ENCODE peak calls at places on chromosomes 5 and 9, in four cellular contexts. L, Y, I and N are unnamed samples.

GRCh38 chr5:98639258-98639657 is 134.2 kb upstream of the RGMB start:
- DNase-seq in Y (no peak), I (no peak), L (no peak), N (no peak)

GRCh38 chr5:174409971-174410370 is 314.4 kb upstream of the MSX2 start:
- DNase-seq in Y (no peak), I (no peak), L (no peak), N (no peak)

GRCh38 chr5:142590451-142591240 is 95.2 kb downstream of the FGF1 start:
- DNase-seq in I (no peak), Y (no peak), L (no peak), N (no peak)

GRCh38 chr5:152595327-152595890 is 190.3 kb upstream of the NMUR2 start:
- DNase-seq in Y (no peak), L (no peak), I (no peak), N (no peak)

GRCh38 chr9:20618361-20618799 is 3.9 kb downstream of the MLLT3 start:
- DNase-seq in I (peak), Y (no peak), L (peak), N (no peak)

GRCh38 chr5:109748545-109748944 is 58.8 kb downstream of the MAN2A1 start:
- DNase-seq in Y (no peak), I (peak), L (no peak), N (no peak)

GRCh38 chr5:144101616-144102015 is 68.8 kb downstream of the YIPF5 start:
- DNase-seq in I (no peak), Y (no peak), L (no peak), N (no peak)

GRCh38 chr5:149827501-149827990 is 97.4 kb downstream of the PPARGC1B start:
- DNase-seq in L (no peak), I (no peak), Y (no peak), N (no peak)

GRCh38 chr9:133792721-133793470 is 54.7 kb upstream of the SARDH start:
- DNase-seq in Y (peak), I (peak), L (peak), N (no peak)

GRCh38 chr9:129383005-129383414 is 204.9 kb upstream of the IER5L start:
- DNase-seq in I (no peak), L (no peak), Y (peak), N (no peak)

GRCh38 chr9:93567271-93567959 is 9.0 kb upstream of the PHF2 start:
- DNase-seq in L (no peak), Y (no peak), I (no peak), N (no peak)

GRCh38 chr5:92634883-92635282 is 946.1 kb downstream of the NR2F1-AS1 start:
- DNase-seq in Y (no peak), I (no peak), L (no peak), N (no peak)

GRCh38 chr5:107247427-107247826 is 423.3 kb downstream of the EFNA5 start:
- DNase-seq in Y (no peak), I (no peak), L (no peak), N (no peak)

GRCh38 chr5:96655085-96655484 is 7.1 kb upstream of the CAST start:
- DNase-seq in Y (no peak), L (no peak), I (no peak), N (no peak)
- H3K4me2 ChIP-seq in Y (peak), L (peak), I (no peak), N (no peak)

DNA sequence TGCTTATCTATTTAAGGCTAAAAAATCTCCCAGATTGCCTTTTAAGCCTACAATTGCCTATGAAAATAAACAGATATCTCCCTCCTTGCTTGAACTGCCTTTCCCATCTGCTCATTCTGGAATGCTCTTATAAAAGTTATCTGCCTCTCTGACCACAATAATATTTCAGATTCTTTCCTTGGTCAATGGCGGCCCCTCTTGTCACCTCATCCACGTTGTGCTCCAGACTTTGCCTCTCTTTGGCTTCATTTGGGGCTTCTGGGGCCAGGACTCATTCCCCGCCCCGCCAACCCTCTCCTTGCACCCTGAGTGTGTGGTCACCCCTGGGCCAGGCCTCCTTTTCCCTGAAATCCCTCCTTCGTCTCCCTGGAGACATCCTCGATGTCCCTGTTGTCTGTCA is 110.0 kb upstream of the RPS23 start:
- DNase-seq in I (no peak), L (no peak), Y (no peak), N (no peak)
- TF ChIP-seq PBX3 in I (no peak), L (no peak), Y (peak), N (no peak)

DNA sequence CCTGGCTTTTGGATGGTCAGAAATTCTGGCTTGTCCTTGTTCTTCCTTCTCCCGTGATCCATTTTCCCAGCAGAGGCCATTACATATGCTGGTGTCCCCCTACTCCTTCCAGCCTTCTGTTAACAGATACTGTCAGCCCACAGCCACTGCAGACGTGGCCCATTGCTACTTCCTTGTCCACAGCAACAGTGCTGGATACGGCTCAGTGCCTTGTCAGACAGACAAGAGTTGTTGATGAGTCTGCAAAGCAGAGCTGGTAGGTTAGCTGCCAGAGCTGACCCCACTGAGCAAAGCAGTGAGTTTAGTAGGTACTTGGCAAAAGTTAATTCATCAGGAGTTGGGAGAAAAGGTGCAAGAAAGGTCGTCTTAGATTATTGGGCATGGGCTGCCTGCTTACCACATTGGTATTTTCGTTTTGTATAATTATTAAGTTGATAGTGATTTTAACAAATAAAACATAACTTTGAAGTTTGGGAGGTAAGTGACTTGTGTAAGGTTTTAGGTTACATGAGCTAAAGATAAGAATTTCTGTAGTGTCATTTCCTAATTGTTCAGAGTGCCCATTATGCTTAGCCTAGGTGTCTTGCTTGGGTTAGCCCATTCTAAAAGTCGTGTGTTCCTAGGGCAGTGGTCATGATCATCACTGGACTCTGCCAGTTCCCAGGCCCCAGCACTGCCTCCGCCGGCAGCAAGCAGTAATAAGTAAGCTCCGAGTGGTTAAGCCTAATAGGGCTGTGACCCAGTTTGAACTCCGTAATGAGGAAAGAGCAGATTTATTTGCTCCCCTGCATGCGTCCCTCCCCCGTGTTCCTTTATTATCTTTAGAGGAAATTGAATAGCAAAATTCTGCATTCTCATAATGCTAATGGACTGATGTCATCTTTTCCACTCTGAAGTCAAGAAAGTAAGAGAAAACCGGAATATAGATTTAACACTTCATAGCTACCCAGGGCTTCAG is 292.0 kb downstream of the FANCC start:
- DNase-seq in Y (peak), L (no peak), I (peak), N (no peak)
- H3K4me2 ChIP-seq in Y (peak), L (peak), I (peak), N (no peak)

GRCh38 chr9:68877219-68877618 is 136.7 kb downstream of the PRKACG start:
- DNase-seq in Y (no peak), I (no peak), L (no peak), N (no peak)

GRCh38 chr9:68873179-68873578 is 140.7 kb downstream of the PRKACG start:
- DNase-seq in L (no peak), Y (no peak), I (no peak), N (no peak)

GRCh38 chr9:68872026-68872501 is 141.8 kb downstream of the PRKACG start:
- DNase-seq in L (no peak), Y (no peak), I (no peak), N (no peak)

GRCh38 chr9:68878450-68878849 is 135.5 kb downstream of the PRKACG start:
- DNase-seq in I (no peak), L (no peak), Y (no peak), N (no peak)

DNA sequence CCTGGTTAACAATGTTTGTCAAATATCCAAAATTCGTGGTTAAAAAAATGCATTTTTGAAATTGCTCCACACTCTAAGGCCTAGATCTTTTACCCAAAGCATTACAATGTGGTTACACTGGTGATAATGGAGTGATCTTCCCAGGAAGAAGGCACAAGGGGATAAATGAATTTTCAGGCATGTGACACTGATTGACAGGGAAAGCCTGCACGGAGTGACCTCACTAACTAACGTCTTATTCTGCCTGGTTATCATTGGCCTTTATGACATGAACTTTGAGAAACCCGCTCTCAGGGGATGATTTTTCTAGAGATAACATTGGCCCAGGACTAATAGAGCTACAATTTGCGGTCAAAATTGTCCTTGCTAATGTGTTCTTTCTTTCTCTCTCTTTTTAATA is 137.6 kb downstream of the PRKACG start:
- DNase-seq in Y (no peak), L (no peak), I (no peak), N (no peak)
- TF ChIP-seq PBX3 in Y (no peak), L (no peak), I (no peak), N (no peak)

GRCh38 chr5:176597417-176598389 is 12.3 kb downstream of the GPRIN1 start:
- DNase-seq in I (no peak), Y (no peak), L (no peak), N (no peak)

GRCh38 chr5:176596069-176596656 is 13.8 kb downstream of the GPRIN1 start:
- DNase-seq in Y (no peak), L (no peak), I (no peak), N (no peak)

GRCh38 chr5:176595386-176595943 is 14.5 kb downstream of the GPRIN1 start:
- DNase-seq in Y (no peak), L (no peak), I (no peak), N (no peak)

GRCh38 chr5:176594554-176594953 is 15.4 kb downstream of the GPRIN1 start:
- DNase-seq in L (no peak), I (no peak), Y (no peak), N (no peak)

DNA sequence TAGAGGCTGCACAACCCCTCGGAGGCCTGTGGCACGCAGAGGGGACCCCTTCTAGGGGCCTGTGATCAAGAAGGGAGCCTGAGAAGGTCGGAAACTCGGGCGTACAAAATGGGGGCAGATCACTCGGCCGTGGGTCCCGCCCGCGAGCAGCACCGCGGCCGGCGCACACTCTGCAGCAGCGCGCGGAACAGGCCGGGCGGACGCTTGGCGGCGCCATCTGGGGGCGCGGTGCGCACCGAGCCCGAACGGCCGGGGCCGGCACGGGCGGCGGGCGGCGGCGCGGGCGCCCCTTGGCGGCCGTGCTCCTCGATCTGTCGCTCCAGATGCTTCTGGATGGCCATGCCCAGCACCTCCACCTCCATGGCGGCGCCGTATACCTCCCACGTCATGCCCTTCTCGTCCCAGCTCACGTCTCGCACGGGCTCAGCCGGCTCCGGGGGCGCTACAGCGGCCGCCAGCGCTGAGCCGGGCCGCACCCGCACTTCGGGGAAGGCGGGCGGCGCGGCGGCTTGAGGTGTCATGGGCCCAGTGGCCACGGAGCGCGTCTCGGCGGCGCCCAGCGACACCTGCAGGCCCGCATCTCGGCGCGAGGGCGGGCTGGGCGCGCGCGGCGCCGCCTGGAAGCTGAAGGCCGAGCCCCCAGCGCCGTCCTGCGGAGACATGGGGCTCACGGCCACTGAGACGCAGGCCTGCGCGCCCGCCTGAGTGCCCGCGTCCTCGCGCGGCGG is 13.1 kb downstream of the GPRIN1 start:
- DNase-seq in I (no peak), L (no peak), Y (no peak), N (no peak)
- H3K4me2 ChIP-seq in I (peak), L (no peak), Y (no peak), N (peak)

DNA sequence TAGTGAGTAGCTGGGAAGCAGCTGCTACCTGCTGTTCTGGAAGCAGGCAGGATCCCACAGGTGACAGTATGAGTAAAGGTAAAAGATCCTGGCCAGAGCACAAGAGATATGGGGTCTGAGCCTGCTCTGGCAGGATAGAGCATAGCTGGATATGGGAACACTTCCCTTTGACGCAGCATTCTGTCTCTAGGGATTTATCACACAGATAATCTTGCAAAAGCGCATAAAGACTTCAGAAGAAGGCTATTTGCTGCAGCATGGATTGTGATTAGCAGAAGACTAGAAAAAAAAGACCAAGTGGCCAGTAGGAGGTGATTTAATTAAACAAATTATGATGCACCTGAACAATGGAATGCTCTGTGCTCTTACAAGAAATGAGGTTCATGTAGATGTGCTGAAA is 52.4 kb upstream of the PWWP2A start:
- DNase-seq in Y (no peak), I (no peak), L (no peak), N (no peak)
- TF ChIP-seq PBX3 in Y (no peak), I (no peak), L (no peak), N (no peak)

DNA sequence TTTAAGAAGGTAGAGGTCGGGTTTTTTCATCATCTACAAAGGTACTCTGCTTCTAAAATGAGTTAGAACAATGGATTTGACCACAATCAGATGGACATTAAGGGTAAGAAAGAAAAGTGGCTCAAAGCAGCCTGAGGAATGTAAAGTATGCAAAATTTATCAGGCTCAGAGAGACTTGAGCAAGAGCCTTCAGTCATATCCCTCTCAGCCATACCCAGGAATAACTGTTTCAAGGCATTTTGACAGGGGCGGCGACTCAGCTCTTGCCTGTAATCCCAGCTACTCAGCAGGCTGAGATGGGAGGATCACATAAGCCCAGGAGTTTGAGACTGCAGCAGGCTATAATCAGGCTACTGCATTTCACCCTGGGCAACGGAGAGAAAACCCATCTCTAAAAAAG is 38.8 kb upstream of the ANXA2R start:
- DNase-seq in I (no peak), L (no peak), Y (no peak), N (no peak)
- H3K4me2 ChIP-seq in I (no peak), L (no peak), Y (no peak), N (no peak)

GRCh38 chr9:69943146-69943545 is 100.5 kb upstream of the MAMDC2 start:
- DNase-seq in L (no peak), Y (no peak), I (no peak), N (no peak)

GRCh38 chr9:69949396-69949795 is 94.3 kb upstream of the MAMDC2 start:
- DNase-seq in I (no peak), L (no peak), Y (no peak), N (no peak)

GRCh38 chr9:69945671-69946141 is 97.9 kb upstream of the MAMDC2 start:
- DNase-seq in Y (no peak), L (no peak), I (no peak), N (no peak)

GRCh38 chr9:69951411-69951810 is 92.2 kb upstream of the MAMDC2 start:
- DNase-seq in Y (no peak), L (no peak), I (no peak), N (no peak)

DNA sequence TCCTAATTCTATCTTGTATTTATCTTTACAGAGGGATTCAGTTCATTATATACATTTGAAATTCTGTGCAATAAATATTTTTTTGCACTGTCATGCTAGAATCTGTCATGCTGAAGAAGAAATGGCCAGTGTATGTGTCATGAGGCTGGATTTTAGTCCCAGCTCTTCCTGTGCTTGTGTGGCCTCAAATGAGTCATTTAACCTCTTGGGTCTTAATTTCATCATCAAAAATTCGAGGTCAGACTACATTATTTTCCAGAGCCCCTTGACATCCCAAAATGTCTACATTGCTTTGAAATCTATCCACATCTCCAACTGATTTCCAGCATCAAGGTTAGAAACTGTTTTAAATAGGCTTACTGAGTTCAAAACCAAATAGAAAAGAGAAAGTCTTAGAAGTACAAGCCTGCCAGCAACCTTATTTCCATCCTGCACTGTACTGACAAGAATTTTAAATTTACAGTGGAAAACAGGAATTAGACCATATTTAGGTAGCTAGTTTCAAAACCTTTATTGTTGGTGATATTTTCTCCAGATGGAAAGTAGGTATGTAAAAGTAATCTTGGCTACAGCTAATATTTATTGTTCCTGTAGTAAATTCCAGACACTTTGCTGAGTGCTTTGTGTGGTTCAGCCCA is 96.7 kb upstream of the MAMDC2 start:
- DNase-seq in L (peak), I (peak), Y (no peak), N (no peak)
- TF ChIP-seq PBX3 in L (no peak), I (no peak), Y (peak), N (no peak)

GRCh38 chr5:74765201-74765600 is 1.7 kb downstream of the GFM2 start:
- DNase-seq in Y (no peak), L (no peak), I (peak), N (no peak)

GRCh38 chr5:74762599-74762998 is 4.3 kb downstream of the GFM2 start:
- DNase-seq in I (peak), Y (no peak), L (peak), N (no peak)

GRCh38 chr5:74761241-74761640 is 5.7 kb downstream of the GFM2 start:
- DNase-seq in L (no peak), Y (no peak), I (no peak), N (no peak)

GRCh38 chr5:74765929-74766328 is 988 bp downstream of the GFM2 start:
- DNase-seq in Y (no peak), I (no peak), L (no peak), N (no peak)

DNA sequence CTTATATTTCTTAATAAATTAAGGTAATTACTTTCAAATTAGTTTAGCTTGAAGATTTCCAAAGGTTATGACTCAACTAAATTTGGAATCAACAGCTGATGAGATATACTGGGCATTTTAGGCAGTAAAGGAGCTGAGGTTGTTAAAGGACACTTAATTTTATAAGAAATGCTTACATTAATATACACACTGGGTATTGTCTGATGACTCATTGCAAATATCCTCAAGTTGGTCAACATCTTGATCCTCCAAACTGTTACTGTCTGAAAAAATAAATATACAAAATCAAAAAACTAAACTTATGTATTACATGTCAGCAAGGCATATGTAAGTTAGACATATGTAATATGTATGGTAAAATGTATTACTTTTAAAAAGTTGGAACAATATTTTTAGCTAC is 3.4 kb downstream of the GFM2 start:
- DNase-seq in L (no peak), I (no peak), Y (no peak), N (no peak)
- H3K4me2 ChIP-seq in L (peak), I (no peak), Y (peak), N (no peak)

GRCh38 chr5:1495525-1495897 is 28.2 kb downstream of the LPCAT1 start:
- DNase-seq in Y (no peak), L (no peak), I (no peak), N (no peak)
- TF ChIP-seq PBX3 in Y (no peak), L (no peak), I (no peak), N (no peak)